ENCODE peak calls at places on chromosome 22, in four cellular contexts. E, K, D and F are unnamed samples.

GRCh38 chr22:50471197-50471847 is 3.5 kb downstream of the SBF1 start:
- DNase-seq in E (no peak), K (no peak), D (no peak), F (no peak)

GRCh38 chr22:49673048-49673447 is 154.6 kb downstream of the BRD1 start:
- DNase-seq in E (peak), K (no peak), D (no peak), F (no peak)

GRCh38 chr22:47291565-47292495 is 529.4 kb downstream of the TBC1D22A start:
- DNase-seq in E (no peak), K (peak), D (no peak), F (no peak)

GRCh38 chr22:39469681-39470461 is 13.1 kb downstream of the MGAT3 start:
- DNase-seq in E (no peak), K (no peak), D (no peak), F (peak)

GRCh38 chr22:19149962-19150361 is at the start of gene GSC2:
- DNase-seq in E (peak), K (no peak), D (no peak), F (peak)

GRCh38 chr22:47115921-47116320 is 353.5 kb downstream of the TBC1D22A start:
- DNase-seq in E (no peak), K (no peak), D (no peak), F (no peak)

GRCh38 chr22:30190619-30191018 is 55.9 kb downstream of the LIF start:
- DNase-seq in E (no peak), K (no peak), D (no peak), F (no peak)

GRCh38 chr22:41920271-41920976 is 5.5 kb upstream of the SHISA8 start:
- DNase-seq in E (no peak), K (no peak), D (no peak), F (no peak)

GRCh38 chr22:30733081-30733680 is 38.5 kb downstream of the OSBP2 start:
- DNase-seq in E (no peak), K (no peak), D (no peak), F (no peak)

GRCh38 chr22:32469799-32470212 is 4.8 kb upstream of the FBXO7 start:
- DNase-seq in E (no peak), K (no peak), D (peak), F (peak)

GRCh38 chr22:27748355-27749168 is 53.0 kb downstream of the MN1 start:
- DNase-seq in E (peak), K (peak), D (no peak), F (no peak)

GRCh38 chr22:23106906-23107367 is 34.9 kb downstream of the RSPH14 start:
- DNase-seq in E (no peak), K (no peak), D (peak), F (no peak)

GRCh38 chr22:31243339-31244043 is 31.4 kb downstream of the LIMK2 start:
- DNase-seq in E (no peak), K (no peak), D (no peak), F (no peak)

GRCh38 chr22:31626427-31627150 is 35.4 kb downstream of the PISD start:
- DNase-seq in E (no peak), K (no peak), D (peak), F (no peak)

GRCh38 chr22:24728790-24729637 is 45.5 kb downstream of the PIWIL3 start:
- DNase-seq in E (no peak), K (no peak), D (peak), F (peak)

GRCh38 chr22:35649636-35650250 is 1.5 kb downstream of the APOL6 start:
- DNase-seq in E (no peak), K (no peak), D (no peak), F (no peak)

GRCh38 chr22:33472462-33473344 is 414.5 kb upstream of the SYN3 start:
- DNase-seq in E (no peak), K (no peak), D (no peak), F (no peak)

GRCh38 chr22:23291806-23292452 is 111.6 kb downstream of the BCR start:
- DNase-seq in E (no peak), K (no peak), D (no peak), F (no peak)

GRCh38 chr22:27116295-27116694 is 458.9 kb downstream of the MIAT start:
- DNase-seq in E (no peak), K (no peak), D (no peak), F (no peak)

GRCh38 chr22:50262460-50262911 is 1.0 kb upstream of the MAPK12 start:
- DNase-seq in E (no peak), K (no peak), D (peak), F (no peak)

GRCh38 chr22:23053912-23054530 is 16.3 kb upstream of the GNAZ start:
- DNase-seq in E (peak), K (peak), D (no peak), F (no peak)

GRCh38 chr22:25380141-25380747 is 160.8 kb downstream of the CRYBB2 start:
- DNase-seq in E (no peak), K (no peak), D (no peak), F (no peak)

GRCh38 chr22:31269892-31270574 is 22.3 kb downstream of the PIK3IP1 start:
- DNase-seq in E (no peak), K (peak), D (no peak), F (no peak)

GRCh38 chr22:25704701-25705100 is 37.3 kb upstream of the MYO18B start:
- DNase-seq in E (no peak), K (no peak), D (no peak), F (no peak)

GRCh38 chr22:44689915-44690524 is 12.0 kb upstream of the PRR5 start:
- DNase-seq in E (no peak), K (no peak), D (no peak), F (no peak)

GRCh38 chr22:44693756-44694155 is 8.2 kb upstream of the PRR5 start:
- DNase-seq in E (no peak), K (no peak), D (no peak), F (no peak)

GRCh38 chr22:44691796-44692661 is 10.0 kb upstream of the PRR5 start:
- DNase-seq in E (no peak), K (peak), D (no peak), F (no peak)

GRCh38 chr22:44693145-44693544 is 8.9 kb upstream of the PRR5 start:
- DNase-seq in E (no peak), K (no peak), D (no peak), F (no peak)

DNA sequence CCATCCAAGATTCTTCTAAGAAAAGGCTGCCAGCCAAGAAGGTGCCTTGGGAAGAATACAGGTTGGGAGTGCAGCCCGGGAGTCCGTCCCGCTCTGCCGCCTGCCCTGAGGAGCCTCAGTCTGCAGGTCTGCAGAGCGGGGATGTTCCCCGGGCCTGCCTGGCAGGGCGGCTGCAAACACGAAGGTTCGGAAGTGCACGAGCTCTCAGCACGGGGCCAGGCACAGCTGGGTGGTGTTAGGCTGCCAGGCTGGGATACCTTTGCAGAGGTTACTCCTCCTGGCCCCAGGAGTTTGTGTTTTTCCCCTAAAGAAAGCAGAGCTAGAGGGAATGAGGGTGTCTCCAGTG is 9.4 kb upstream of the PRR5 start:
- DNase-seq in E (no peak), K (no peak), D (no peak), F (no peak)
- TF ChIP-seq TEAD4 in E (no peak), K (no peak), D (no peak), F (no peak)

DNA sequence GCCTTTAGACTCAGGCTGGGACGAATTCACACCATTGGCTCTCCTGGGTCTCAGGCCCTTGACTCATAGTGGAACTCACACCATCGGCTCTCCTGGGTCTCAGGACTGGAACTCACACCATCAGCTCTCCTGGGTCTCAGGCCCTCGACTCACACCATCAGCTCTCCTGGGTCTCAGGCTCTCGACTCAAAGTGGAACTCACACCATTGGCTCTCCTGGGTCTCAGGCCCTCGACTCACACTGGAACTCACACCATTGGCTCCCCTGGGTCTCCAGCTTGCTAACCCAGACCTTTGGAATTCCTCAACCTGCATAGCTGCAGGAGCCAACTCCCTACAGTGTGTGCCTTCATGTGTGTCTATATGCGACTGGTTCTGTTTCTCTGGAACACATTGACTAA is 56.7 kb downstream of the SHISAL1 start:
- DNase-seq in E (peak), K (no peak), D (no peak), F (no peak)
- TF ChIP-seq TEAD4 in E (no peak), K (no peak), D (no peak), F (no peak)

GRCh38 chr22:16970446-16970845 is 37.6 kb downstream of the GAB4 start:
- DNase-seq in E (no peak), K (no peak), D (no peak), F (no peak)

GRCh38 chr22:16975155-16975885 is 32.7 kb downstream of the GAB4 start:
- DNase-seq in E (no peak), K (no peak), D (no peak), F (no peak)

GRCh38 chr22:16973591-16974297 is 34.3 kb downstream of the GAB4 start:
- DNase-seq in E (no peak), K (no peak), D (no peak), F (no peak)

GRCh38 chr22:16972311-16972710 is 35.7 kb downstream of the GAB4 start:
- DNase-seq in E (no peak), K (no peak), D (no peak), F (no peak)

DNA sequence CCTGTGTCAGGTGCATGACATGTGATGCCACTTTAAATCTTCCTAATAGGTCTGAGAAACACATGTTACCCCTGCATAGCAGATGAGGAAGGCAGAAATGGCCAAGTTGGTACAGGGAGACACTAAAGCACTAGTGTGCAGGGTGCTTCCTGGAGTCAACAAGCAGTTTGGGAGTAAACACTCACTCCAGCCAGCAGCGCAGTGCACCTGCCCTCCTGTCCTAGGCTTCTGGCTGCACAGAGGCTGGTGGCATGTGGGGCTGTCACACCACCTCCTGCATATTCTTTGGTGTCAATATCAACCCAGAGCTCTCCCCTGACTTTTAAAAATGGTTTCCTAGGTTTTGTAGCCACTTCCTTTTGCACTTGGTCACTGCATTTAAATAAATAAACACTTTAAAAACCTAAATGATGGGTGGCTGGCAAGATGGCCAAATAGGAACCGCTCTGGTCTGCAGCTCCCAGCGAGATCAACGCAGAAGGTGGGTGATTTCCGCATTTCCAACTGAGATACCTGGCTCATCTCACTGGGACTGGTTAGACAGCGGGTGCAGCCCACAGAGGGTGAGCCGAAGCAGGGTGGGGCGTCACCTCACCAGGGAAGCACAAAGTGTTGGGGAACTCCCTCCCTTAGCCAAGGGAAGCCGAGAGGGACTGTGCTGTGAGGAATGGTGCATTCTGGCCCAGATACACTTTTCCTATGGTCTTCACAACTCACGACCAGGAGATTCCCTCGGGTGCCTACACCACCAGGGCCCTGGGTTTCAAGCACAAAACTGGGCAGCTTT is 33.5 kb downstream of the GAB4 start:
- DNase-seq in E (no peak), K (no peak), D (no peak), F (no peak)
- TF ChIP-seq TEAD4 in E (no peak), K (no peak), D (no peak), F (no peak)

GRCh38 chr22:21933899-21934298 is 18.7 kb downstream of the PPM1F start:
- DNase-seq in E (no peak), K (no peak), D (no peak), F (no peak)

GRCh38 chr22:21938071-21938822 is 14.4 kb downstream of the PPM1F start:
- DNase-seq in E (peak), K (peak), D (peak), F (peak)

GRCh38 chr22:21937041-21937820 is 15.4 kb downstream of the PPM1F start:
- DNase-seq in E (no peak), K (no peak), D (no peak), F (no peak)

GRCh38 chr22:21937821-21938070 is 14.9 kb downstream of the PPM1F start:
- DNase-seq in E (no peak), K (no peak), D (no peak), F (no peak)

GRCh38 chr22:21936151-21936778 is 16.4 kb downstream of the PPM1F start:
- DNase-seq in E (no peak), K (no peak), D (no peak), F (no peak)
- TF ChIP-seq TEAD4 in E (no peak), K (no peak), D (no peak), F (no peak)

GRCh38 chr22:46079861-46080821 is 70.2 kb upstream of the PPARA start:
- DNase-seq in E (no peak), K (peak), D (no peak), F (peak)
- TF ChIP-seq TEAD4 in E (no peak), K (no peak), D (no peak), F (peak)

GRCh38 chr22:38040953-38041759 is 16.0 kb upstream of the PICK1 start:
- DNase-seq in E (no peak), K (no peak), D (no peak), F (no peak)
- TF ChIP-seq TEAD4 in E (no peak), K (no peak), D (no peak), F (no peak)

GRCh38 chr22:20239063-20239950 is 28.8 kb downstream of the RTN4R start:
- DNase-seq in E (no peak), K (no peak), D (peak), F (no peak)

GRCh38 chr22:20239951-20240773 is 28.0 kb downstream of the RTN4R start:
- DNase-seq in E (no peak), K (peak), D (peak), F (peak)

GRCh38 chr22:20240900-20241299 is 27.2 kb downstream of the RTN4R start:
- DNase-seq in E (no peak), K (no peak), D (no peak), F (no peak)

GRCh38 chr22:20237480-20238440 is 30.4 kb downstream of the RTN4R start:
- DNase-seq in E (no peak), K (no peak), D (no peak), F (no peak)

DNA sequence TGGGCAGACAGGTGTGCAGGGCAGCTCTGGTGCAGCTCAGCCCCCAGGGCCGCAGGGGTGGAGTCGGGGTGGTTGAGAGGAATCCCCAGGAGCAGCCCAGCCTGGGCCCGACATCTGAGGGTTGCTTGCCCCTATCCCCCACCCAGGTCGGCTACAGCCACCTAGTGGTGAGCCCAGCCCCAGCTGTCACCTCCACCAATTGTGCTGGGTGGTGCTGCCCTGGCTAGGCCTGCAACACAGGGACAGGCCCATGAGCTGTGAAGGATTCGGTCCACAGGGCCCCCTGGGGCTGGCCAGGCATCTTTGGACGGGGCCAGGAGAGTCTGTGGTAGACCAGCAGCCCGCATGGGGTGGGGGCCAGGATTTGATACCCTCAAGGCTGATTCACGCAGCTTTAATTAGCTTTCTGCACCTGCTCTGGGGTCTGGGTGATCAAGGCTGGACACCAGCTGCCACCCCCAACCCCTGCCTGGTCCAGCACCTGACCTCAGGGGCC is 29.5 kb downstream of the RTN4R start:
- DNase-seq in E (peak), K (peak), D (peak), F (peak)
- TF ChIP-seq TEAD4 in E (no peak), K (no peak), D (no peak), F (no peak)